ENCODE peak calls at places on chromosomes 5 and 9, in ten cellular contexts. Q is upper lobe of right lung, S is dorsolateral prefrontal cortex, N is right atrium auricular region, I is adrenal gland, F is neural progenitor cell, T is GM23338, Y is HL-60, U is uterus, D is GM12864. H is an unnamed sample.

GRCh38 chr9:110142868-110143866 is 64.8 kb downstream of the C9orf152 start:
- DNase-seq in D (peak; percentile 70), Q (no peak), U (no peak), Y (peak; percentile 35), S (no peak), T (peak; percentile 59), N (no peak), I (no peak), F (peak; percentile 42), H (no peak)

GRCh38 chr9:127021664-127022337 is 100.6 kb downstream of the ANGPTL2 start:
- DNase-seq in F (peak; percentile 37), I (peak; percentile 63), T (no peak), S (peak; percentile 86), Y (no peak), U (peak; percentile 93), Q (no peak), D (no peak), N (peak; percentile 95), H (no peak)

GRCh38 chr5:110752953-110753352 is 14.1 kb downstream of the SLC25A46 start:
- DNase-seq in I (no peak), T (no peak), F (no peak), Y (no peak), D (peak; percentile 47), U (no peak), Q (no peak), S (no peak), N (no peak), H (no peak)

GRCh38 chr9:89826186-89826585 is 221.4 kb downstream of the GADD45G start:
- DNase-seq in Y (no peak), I (no peak), F (no peak), D (no peak), N (no peak), Q (no peak), T (no peak), U (no peak), S (no peak), H (no peak)

GRCh38 chr5:110008131-110008530 is 318.4 kb downstream of the MAN2A1 start:
- DNase-seq in Y (no peak), D (no peak), I (no peak), T (no peak), S (no peak), U (no peak), N (no peak), Q (no peak), F (no peak), H (no peak)

GRCh38 chr5:121797677-121798518 is 53.8 kb upstream of the FTMT start:
- DNase-seq in S (no peak), Y (no peak), Q (no peak), I (no peak), N (no peak), U (no peak), T (peak; percentile 74), D (no peak), F (peak; percentile 52), H (no peak)

GRCh38 chr9:18504707-18505106 is 30.8 kb downstream of the ADAMTSL1 start:
- DNase-seq in Q (no peak), N (no peak), U (no peak), T (peak; percentile 85), S (no peak), D (no peak), Y (no peak), I (no peak), F (peak; percentile 83), H (no peak)

GRCh38 chr9:96294146-96294545 is 7.8 kb downstream of the HSD17B3 start:
- DNase-seq in F (no peak), Y (no peak), U (no peak), D (no peak), S (no peak), N (no peak), T (no peak), Q (no peak), I (no peak), H (no peak)

GRCh38 chr9:134406366-134407122 is 80.3 kb downstream of the RXRA start:
- DNase-seq in N (peak; percentile 75), F (no peak), T (no peak), Y (no peak), D (no peak), Q (no peak), I (peak; percentile 59), U (no peak), S (peak; percentile 69), H (no peak)

GRCh38 chr5:38473008-38473407 is 83.4 kb downstream of the LIFR start:
- DNase-seq in D (no peak), I (no peak), S (no peak), N (no peak), Y (no peak), U (no peak), F (no peak), T (peak; percentile 31), Q (no peak), H (no peak)

GRCh38 chr5:171847026-171847425 is 61.4 kb downstream of the SMIM23 start:
- DNase-seq in S (no peak), T (no peak), D (no peak), Y (no peak), Q (no peak), F (no peak), I (no peak), U (no peak), N (no peak), H (no peak)

GRCh38 chr5:171848006-171848405 is 62.4 kb downstream of the SMIM23 start:
- DNase-seq in F (no peak), T (no peak), N (no peak), U (no peak), Q (no peak), D (no peak), Y (no peak), S (no peak), I (no peak), H (no peak)

GRCh38 chr5:171845040-171845439 is 59.4 kb downstream of the SMIM23 start:
- DNase-seq in T (no peak), F (no peak), U (no peak), D (no peak), N (no peak), Q (no peak), S (no peak), Y (no peak), I (no peak), H (no peak)

GRCh38 chr5:171848487-171848886 is 62.9 kb downstream of the SMIM23 start:
- DNase-seq in D (no peak), I (no peak), F (no peak), T (no peak), N (no peak), U (no peak), S (no peak), Y (peak; percentile 74), Q (no peak), H (no peak)

GRCh38 chr5:171845857-171846785 is 60.5 kb downstream of the SMIM23 start:
- DNase-seq in D (no peak), Q (no peak), U (no peak), I (peak; percentile 44), Y (no peak), F (peak; percentile 28), S (no peak), T (no peak), N (no peak), H (no peak)
- TF ChIP-seq CTCF in D (no peak), Q (no peak), U (no peak), I (no peak), Y (no peak), F (peak; percentile 28), S (no peak), T (no peak), N (peak; percentile 59), H (no peak)

DNA sequence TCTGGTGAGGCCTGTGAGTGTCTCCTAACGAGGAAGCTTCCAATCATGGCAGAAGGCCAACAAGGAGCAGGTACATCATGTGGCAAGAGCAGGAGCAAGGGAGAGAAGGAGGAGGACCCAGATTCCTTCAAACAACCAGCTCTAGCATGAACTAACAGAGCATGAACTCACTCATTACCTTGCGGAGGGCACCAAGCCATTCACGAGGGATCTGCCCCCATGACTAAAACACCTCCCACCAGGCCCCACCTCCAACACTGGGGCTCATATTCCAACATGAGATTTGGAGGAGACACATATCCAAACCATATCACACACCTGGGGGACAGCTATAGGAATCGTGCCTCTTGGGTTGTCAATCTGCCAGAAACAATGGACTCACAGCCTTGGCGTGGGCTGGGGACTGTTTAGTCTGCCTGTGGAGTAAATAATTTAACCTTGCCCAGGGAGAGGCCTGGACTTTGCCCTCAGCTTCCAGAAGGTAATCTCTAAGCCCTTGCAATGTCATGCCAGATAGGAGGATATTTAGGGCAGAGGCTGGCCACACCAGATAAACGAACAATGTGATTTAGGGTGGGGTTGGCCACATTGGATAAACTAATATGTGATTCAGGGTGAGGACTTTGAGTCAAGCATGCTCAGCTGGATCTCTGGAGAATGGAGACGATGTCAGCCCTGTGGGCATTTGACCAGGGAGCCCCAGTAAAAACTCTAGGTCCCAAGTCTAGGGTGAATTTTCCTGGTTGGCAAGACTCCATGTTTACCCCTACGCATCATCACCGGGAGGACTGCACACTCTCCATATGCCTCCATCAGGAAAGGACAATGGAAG is 13.6 kb upstream of the VDAC1 start:
- DNase-seq in S (no peak), U (no peak), I (no peak), N (no peak), Y (no peak), D (no peak), Q (no peak), T (no peak), F (no peak), H (no peak)
- TF ChIP-seq CTCF in S (no peak), U (no peak), I (no peak), N (no peak), Y (no peak), D (no peak), Q (no peak), T (no peak), F (no peak), H (no peak)

GRCh38 chr5:153147891-153148623 is 342.4 kb upstream of the GRIA1 start:
- DNase-seq in D (peak; percentile 1), I (no peak), T (peak; percentile 83), N (no peak), Y (peak; percentile 9), F (peak; percentile 82), S (no peak), U (no peak), Q (no peak), H (no peak)
- TF ChIP-seq CTCF in D (peak; percentile 63), I (no peak), T (peak; percentile 81), N (peak; percentile 68), Y (peak; percentile 24), F (peak; percentile 90), S (peak; percentile 40), U (no peak), Q (peak; percentile 62), H (no peak)

DNA sequence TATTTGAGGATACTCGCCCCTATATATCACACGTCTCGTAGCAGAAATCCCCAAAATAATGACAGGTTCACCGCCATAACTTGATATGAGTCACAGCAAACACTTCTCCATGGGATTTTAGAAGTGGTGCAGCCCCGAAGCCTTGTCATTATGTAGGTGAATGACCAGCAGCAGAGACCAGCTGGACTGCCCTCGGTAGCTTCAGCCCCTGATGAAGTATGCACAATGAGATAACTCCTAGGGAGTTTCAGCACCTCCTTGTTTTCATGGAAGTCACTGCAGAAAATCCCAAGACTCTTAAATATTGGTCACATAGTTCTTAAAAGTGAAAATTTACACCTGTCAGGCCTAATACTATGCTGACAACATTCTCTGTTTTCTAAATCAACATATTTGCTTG is 1.9 kb downstream of the CTNND2 start:
- DNase-seq in Q (no peak), Y (no peak), T (no peak), N (no peak), S (no peak), I (no peak), D (no peak), F (peak; percentile 39), U (no peak), H (no peak)
- TF ChIP-seq CTCF in Q (no peak), Y (no peak), T (no peak), N (no peak), S (no peak), I (no peak), D (no peak), F (no peak), U (no peak), H (no peak)

GRCh38 chr5:30092548-30092947 is 1100.9 kb upstream of the CDH6 start:
- DNase-seq in S (no peak), D (no peak), T (no peak), U (no peak), N (no peak), Y (no peak), I (no peak), F (no peak), Q (no peak), H (no peak)
- TF ChIP-seq CTCF in S (no peak), D (no peak), T (no peak), U (no peak), N (no peak), Y (no peak), I (no peak), F (no peak), Q (no peak), H (no peak)

H was measured in CD14-positive monocyte.